ENCODE peak calls at places on chromosomes 3 and 15, in four cellular contexts. E is mucosa of descending colon; C is Calu3; X is CD4-positive, alpha-beta T cell. H is an unnamed sample.

GRCh38 chr3:28853830-28854229 is 427.0 kb upstream of the RBMS3 start:
- DNase-seq in E (no peak), C (no peak), X (no peak), H (no peak)

GRCh38 chr3:185473290-185473815 is 25.5 kb downstream of the TMEM41A start:
- DNase-seq in E (no peak), C (no peak), X (no peak), H (no peak)

GRCh38 chr3:70387889-70388288 is 75.5 kb upstream of the MDFIC2 start:
- DNase-seq in E (no peak), C (no peak), X (no peak), H (no peak)

GRCh38 chr15:99476413-99477222 is 89.2 kb upstream of the MEF2A start:
- DNase-seq in E (peak; percentile 43), C (peak; percentile 46), X (no peak), H (peak; percentile 46)

GRCh38 chr3:126124896-126125295 is 41.0 kb upstream of the SLC41A3 start:
- DNase-seq in E (no peak), C (no peak), X (no peak), H (peak; percentile 2)

GRCh38 chr15:78368671-78369070 is 28.5 kb downstream of the CRABP1 start:
- DNase-seq in E (peak; percentile 44), C (no peak), X (no peak), H (no peak)

GRCh38 chr3:57464011-57464410 is 80.1 kb downstream of the DNAH12 start:
- DNase-seq in E (no peak), C (no peak), X (no peak), H (no peak)

GRCh38 chr3:57755368-57756021 is 614 bp upstream of the SLMAP start:
- DNase-seq in E (peak; percentile 71), C (peak; percentile 46), X (no peak), H (peak; percentile 60)

GRCh38 chr3:57948782-57949242 is 59.4 kb upstream of the FLNB start:
- DNase-seq in E (no peak), C (no peak), X (no peak), H (no peak)

GRCh38 chr3:28575748-28576589 is 227.3 kb upstream of the AZI2 start:
- DNase-seq in E (no peak), C (no peak), X (no peak), H (no peak)

GRCh38 chr15:52498700-52499099 is 30.0 kb downstream of the MYO5A start:
- DNase-seq in E (no peak), C (no peak), X (no peak), H (no peak)

GRCh38 chr3:124800511-124801374 is 70.5 kb downstream of the UMPS start:
- DNase-seq in E (no peak), C (no peak), X (no peak), H (no peak)

GRCh38 chr3:42166214-42166613 is 75.1 kb downstream of the TRAK1 start:
- DNase-seq in E (peak; percentile 48), C (no peak), X (no peak), H (peak; percentile 38)

GRCh38 chr3:194598771-194599557 is 34.3 kb downstream of the TMEM44 start:
- DNase-seq in E (no peak), C (no peak), X (no peak), H (no peak)

GRCh38 chr15:29032229-29032625 is 146.5 kb downstream of the APBA2 start:
- DNase-seq in E (no peak), C (no peak), X (no peak), H (no peak)

GRCh38 chr3:14497321-14497720 is 42.8 kb downstream of the GRIP2 start:
- DNase-seq in E (no peak), C (no peak), X (no peak), H (no peak)

GRCh38 chr3:12051586-12051985 is 47.4 kb downstream of the SYN2 start:
- DNase-seq in E (no peak), C (no peak), X (no peak), H (no peak)

GRCh38 chr3:139564290-139564861 is 24.8 kb upstream of the RBP1 start:
- DNase-seq in E (peak; percentile 9), C (peak; percentile 36), X (no peak), H (no peak)

GRCh38 chr3:184635774-184636173 is 74.2 kb downstream of the EPHB3 start:
- DNase-seq in E (no peak), C (no peak), X (no peak), H (no peak)

GRCh38 chr3:19250959-19251610 is 102.8 kb downstream of the KCNH8 start:
- DNase-seq in E (no peak), C (peak; percentile 5), X (no peak), H (no peak)

GRCh38 chr3:129052675-129053074 is 7.9 kb upstream of the GP9 start:
- DNase-seq in E (peak; percentile 60), C (no peak), X (no peak), H (peak; percentile 56)

GRCh38 chr3:31448035-31448881 is 84.5 kb upstream of the STT3B start:
- DNase-seq in E (peak; percentile 60), C (peak; percentile 40), X (no peak), H (peak; percentile 35)

GRCh38 chr15:82313446-82313845 is 35.8 kb downstream of the GOLGA6L10 start:
- DNase-seq in E (no peak), C (no peak), X (no peak), H (no peak)

GRCh38 chr15:69225355-69226027 is 65.1 kb downstream of the GLCE start:
- DNase-seq in E (no peak), C (no peak), X (no peak), H (no peak)

GRCh38 chr3:43923101-43923979 is 232.6 kb downstream of the ABHD5 start:
- DNase-seq in E (no peak), C (no peak), X (no peak), H (no peak)

GRCh38 chr3:158018462-158018861 is 87.8 kb downstream of the SHOX2 start:
- DNase-seq in E (no peak), C (no peak), X (no peak), H (no peak)

GRCh38 chr3:38115645-38116427 is 21.1 kb downstream of the ACAA1 start:
- DNase-seq in E (no peak), C (no peak), X (no peak), H (no peak)

GRCh38 chr15:31128919-31129768 is 27.6 kb upstream of the TRPM1 start:
- DNase-seq in E (peak; percentile 85), C (peak; percentile 55), X (peak; percentile 77), H (peak; percentile 82)

GRCh38 chr15:91801836-91802534 is 51.5 kb upstream of the SLCO3A1 start:
- DNase-seq in E (no peak), C (no peak), X (no peak), H (no peak)

GRCh38 chr15:49521802-49522201 is 98.8 kb downstream of the FGF7 start:
- DNase-seq in E (no peak), C (no peak), X (no peak), H (no peak)
- TF ChIP-seq CTCF in E (no peak), C (no peak), X (no peak), H (no peak)

GRCh38 chr15:48077785-48078184 is 43.0 kb upstream of the SLC24A5 start:
- DNase-seq in E (no peak), C (no peak), X (no peak), H (no peak)
- TF ChIP-seq CTCF in E (no peak), C (no peak), X (no peak), H (no peak)

DNA sequence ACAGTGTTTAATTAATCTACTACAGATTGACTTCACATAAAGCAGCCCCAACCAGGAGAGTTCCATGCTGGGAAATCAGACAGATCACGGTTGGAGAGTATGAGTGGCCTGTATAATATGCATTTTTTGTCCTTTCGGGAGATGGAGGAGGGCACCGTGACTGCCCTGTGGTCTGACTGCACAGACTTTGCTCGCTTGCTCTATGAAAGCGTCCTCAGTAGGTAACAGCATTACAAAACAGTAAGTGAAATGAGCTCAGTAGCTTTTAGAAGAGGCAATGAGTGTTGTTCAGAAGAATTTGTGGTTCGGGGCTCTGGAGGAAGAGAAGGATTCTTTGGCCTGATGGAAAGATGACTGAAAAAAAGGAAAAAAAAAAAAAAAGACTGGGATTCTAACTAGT is 34.1 kb upstream of the SKIL start:
- DNase-seq in E (no peak), C (no peak), X (no peak), H (no peak)
- TF ChIP-seq CTCF in E (no peak), C (no peak), X (no peak), H (no peak)

GRCh38 chr3:5572168-5572567 is 384.7 kb downstream of the EDEM1 start:
- DNase-seq in E (no peak), C (no peak), X (no peak), H (no peak)

GRCh38 chr3:5569152-5569551 is 381.6 kb downstream of the EDEM1 start:
- DNase-seq in E (no peak), C (no peak), X (no peak), H (no peak)

GRCh38 chr3:5565026-5565425 is 377.5 kb downstream of the EDEM1 start:
- DNase-seq in E (no peak), C (no peak), X (no peak), H (no peak)

GRCh38 chr3:5567113-5567512 is 379.6 kb downstream of the EDEM1 start:
- DNase-seq in E (no peak), C (no peak), X (no peak), H (no peak)

DNA sequence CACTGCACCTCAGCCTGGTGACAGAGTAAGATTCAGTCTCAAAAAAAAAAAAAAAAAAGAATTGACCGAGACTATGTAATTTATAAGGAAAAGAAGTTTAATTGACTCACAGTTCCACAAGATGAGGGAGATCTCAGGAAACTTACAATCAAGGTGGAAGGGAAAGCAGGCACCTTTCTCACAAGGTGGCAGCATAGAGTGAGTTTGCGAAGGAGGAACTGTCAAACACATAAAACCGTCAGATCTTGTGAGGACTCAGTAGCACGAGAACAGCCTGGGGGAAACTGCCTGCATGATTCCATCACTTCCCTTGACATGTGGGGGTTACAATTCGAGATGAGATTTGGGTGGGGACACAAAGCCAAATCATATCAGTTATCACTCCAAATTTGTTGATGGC is 380.9 kb downstream of the EDEM1 start:
- DNase-seq in E (peak; percentile 74), C (peak; percentile 10), X (no peak), H (peak; percentile 44)
- TF ChIP-seq CTCF in E (no peak), C (no peak), X (no peak), H (peak; percentile 38)

GRCh38 chr15:60932051-60932915 is 296.8 kb downstream of the RORA start:
- DNase-seq in E (no peak), C (peak; percentile 81), X (peak; percentile 28), H (no peak)
- TF ChIP-seq CTCF in E (no peak), C (no peak), X (no peak), H (no peak)

GRCh38 chr3:165895919-165896318 is 58.7 kb upstream of the BCHE start:
- DNase-seq in E (peak; percentile 31), C (peak; percentile 44), X (no peak), H (no peak)
- TF ChIP-seq CTCF in E (no peak), C (peak; percentile 48), X (no peak), H (no peak)

GRCh38 chr15:93037341-93038063 is 51.5 kb downstream of the RGMA start:
- DNase-seq in E (no peak), C (no peak), X (no peak), H (no peak)
- TF ChIP-seq CTCF in E (no peak), C (no peak), X (no peak), H (no peak)